ENCODE peak calls at places on chromosomes 1 and 21, in four cellular contexts. N is GM12878, H is A549, X is HepG2. B is an unnamed sample.

GRCh38 chr1:239833709-239834108 is 258.0 kb upstream of the FMN2 start:
- DNase-seq in N (no peak), H (no peak), X (no peak), B (no peak)

GRCh38 chr1:198530964-198531363 is 9.5 kb downstream of the ATP6V1G3 start:
- DNase-seq in N (no peak), H (no peak), X (no peak), B (no peak)

GRCh38 chr21:45153358-45154318 is 79.3 kb downstream of the ADARB1 start:
- DNase-seq in N (no peak), H (no peak), X (no peak), B (no peak)

GRCh38 chr1:203996126-203996525 is 76.8 kb upstream of the SOX13 start:
- DNase-seq in N (no peak), H (no peak), X (peak; percentile 59), B (no peak)

GRCh38 chr1:229158317-229159294 is 112.3 kb upstream of the RAB4A start:
- DNase-seq in N (no peak), H (no peak), X (no peak), B (no peak)

GRCh38 chr1:58233753-58234152 is 312.8 kb downstream of the OMA1 start:
- DNase-seq in N (no peak), H (no peak), X (no peak), B (no peak)

GRCh38 chr1:34711936-34712688 is 42.7 kb upstream of the GJB5 start:
- DNase-seq in N (no peak), H (no peak), X (no peak), B (no peak)

GRCh38 chr21:36965720-36966065 is 776 bp downstream of the HLCS start:
- DNase-seq in N (no peak), H (no peak), X (no peak), B (no peak)

GRCh38 chr1:24294757-24295371 is 24.3 kb upstream of the GRHL3 start:
- DNase-seq in N (no peak), H (peak; percentile 65), X (no peak), B (no peak)

GRCh38 chr1:64965239-64966157 is 851 bp downstream of the JAK1 start:
- DNase-seq in N (no peak), H (peak; percentile 25), X (no peak), B (peak; percentile 22)

GRCh38 chr1:151946366-151946764 is 37.1 kb upstream of the THEM4 start:
- DNase-seq in N (no peak), H (no peak), X (no peak), B (no peak)

GRCh38 chr1:248821641-248822040 is 4.1 kb downstream of the SH3BP5L start:
- DNase-seq in N (no peak), H (no peak), X (no peak), B (no peak)

GRCh38 chr1:161986328-161986727 is 37.3 kb downstream of the OLFML2B start:
- DNase-seq in N (no peak), H (no peak), X (no peak), B (no peak)

GRCh38 chr1:154253671-154254070 is 18.8 kb upstream of the HAX1 start:
- DNase-seq in N (no peak), H (no peak), X (no peak), B (no peak)

GRCh38 chr21:31991356-31992331 is 118.8 kb downstream of the HUNK start:
- DNase-seq in N (no peak), H (no peak), X (no peak), B (no peak)

GRCh38 chr1:86965012-86965826 is 50.8 kb downstream of the HS2ST1 start:
- DNase-seq in N (no peak), H (peak; percentile 5), X (peak; percentile 46), B (no peak)

GRCh38 chr1:194535369-194535768 is 1349.0 kb upstream of the B3GALT2 start:
- DNase-seq in N (no peak), H (no peak), X (no peak), B (peak; percentile 25)

GRCh38 chr1:17016317-17016661 is 4.6 kb upstream of the ATP13A2 start:
- DNase-seq in N (no peak), H (no peak), X (no peak), B (no peak)

GRCh38 chr1:95039360-95040031 is 33.3 kb downstream of the ALG14 start:
- DNase-seq in N (no peak), H (no peak), X (no peak), B (no peak)

GRCh38 chr1:24385160-24385939 is 28.2 kb downstream of the STPG1 start:
- DNase-seq in N (no peak), H (no peak), X (no peak), B (peak; percentile 53)

GRCh38 chr1:101026394-101026788 is 807 bp upstream of the DPH5 start:
- DNase-seq in N (no peak), H (no peak), X (no peak), B (peak; percentile 29)

GRCh38 chr1:101025283-101025679 is 303 bp downstream of the DPH5 start:
- DNase-seq in N (peak; percentile 23), H (no peak), X (peak; percentile 13), B (peak; percentile 16)

GRCh38 chr1:101017448-101017847 is 8.1 kb downstream of the DPH5 start:
- DNase-seq in N (no peak), H (no peak), X (no peak), B (no peak)

GRCh38 chr1:101025680-101026393 is at the start of gene DPH5:
- DNase-seq in N (peak; percentile 66), H (peak; percentile 28), X (peak; percentile 82), B (peak; percentile 92)

GRCh38 chr1:101022294-101022693 is 3.3 kb downstream of the DPH5 start:
- DNase-seq in N (no peak), H (no peak), X (no peak), B (no peak)
- TF ChIP-seq HDAC2 in N (no peak), H (no peak), X (no peak), B (no peak)

GRCh38 chr1:220219865-220220698 is 52.2 kb downstream of the RAB3GAP2 start:
- DNase-seq in N (peak; percentile 83), H (no peak), X (no peak), B (no peak)
- TF ChIP-seq MAX in N (no peak), H (no peak), X (no peak), B (no peak)

DNA sequence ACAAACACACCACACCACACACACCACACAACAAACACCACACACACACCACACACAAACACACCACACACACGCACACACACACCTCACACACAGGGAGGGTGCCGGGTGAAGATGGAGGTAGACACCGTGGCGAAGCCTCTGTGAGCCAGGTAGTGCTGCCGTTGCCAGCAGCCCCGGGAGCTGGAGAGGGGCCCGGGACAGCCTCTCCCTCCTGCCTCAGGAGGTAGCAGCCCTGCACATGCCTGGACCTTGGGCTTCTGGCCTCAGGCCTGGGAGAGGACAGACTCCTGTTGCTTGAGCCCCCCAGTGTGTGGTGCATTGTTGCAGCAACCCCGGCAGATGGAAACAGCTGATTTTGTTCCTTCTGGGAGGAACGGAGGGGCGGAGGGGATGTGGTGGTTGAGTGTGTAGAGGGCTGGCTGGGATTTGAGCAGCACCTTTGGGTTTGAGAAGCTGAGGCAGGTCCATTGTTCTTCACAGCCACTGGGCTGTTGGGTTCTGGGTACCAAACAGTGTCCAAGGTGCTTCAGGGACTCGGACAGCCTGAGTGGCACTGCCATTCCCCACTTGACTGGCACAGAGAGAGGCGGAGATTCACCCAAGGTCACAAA is 30.7 kb upstream of the C1orf174 start:
- DNase-seq in N (no peak), H (no peak), X (no peak), B (no peak)
- TF ChIP-seq CHD4 in N (no peak), H (no peak), X (no peak), B (no peak)

GRCh38 chr1:90391116-90391515 is 326.0 kb downstream of the BARHL2 start:
- DNase-seq in N (no peak), H (no peak), X (no peak), B (no peak)
- TF ChIP-seq HDAC2 in N (no peak), H (no peak), X (no peak), B (no peak)

GRCh38 chr1:42013881-42014470 is 95.3 kb upstream of the HIVEP3 start:
- DNase-seq in N (no peak), H (no peak), X (no peak), B (no peak)
- TF ChIP-seq MAX in N (no peak), H (no peak), X (no peak), B (no peak)